ENCODE peak calls at places on chromosomes 6 and 20, in six cellular contexts. J is cardiac fibroblast, I is small intestine, P is EL, B is transverse colon, Y is NCI-H345. X is an unnamed sample.

GRCh38 chr6:170125447-170126300 is 165.2 kb downstream of the DLL1 start:
- DNase-seq in Y (no peak), I (no peak), J (no peak), P (no peak), B (no peak), X (no peak)

GRCh38 chr20:19070036-19070435 is 142.4 kb upstream of the SLC24A3 start:
- DNase-seq in B (no peak), I (no peak), Y (no peak), P (no peak), J (no peak), X (no peak)

GRCh38 chr20:44714701-44715494 is at the start of gene CCN5:
- DNase-seq in J (peak; percentile 81), I (peak; percentile 66), P (peak; percentile 83), B (peak; percentile 87), Y (peak; percentile 12), X (no peak)

GRCh38 chr6:56246544-56246940 is 838 bp downstream of the COL21A1 start:
- DNase-seq in P (no peak), I (no peak), B (no peak), J (peak; percentile 9), Y (peak; percentile 55), X (no peak)

GRCh38 chr6:149212202-149212601 is 105.3 kb upstream of the TAB2 start:
- DNase-seq in B (no peak), J (no peak), P (no peak), I (no peak), Y (no peak), X (no peak)

GRCh38 chr6:14664112-14664592 is 546.6 kb downstream of the CD83 start:
- DNase-seq in B (no peak), Y (no peak), P (no peak), J (no peak), I (peak; percentile 33), X (peak; percentile 1)

GRCh38 chr6:51608932-51609331 is 478.5 kb downstream of the PKHD1 start:
- DNase-seq in P (no peak), Y (no peak), B (no peak), I (no peak), J (no peak), X (no peak)

GRCh38 chr6:40482532-40482931 is 104.6 kb downstream of the LRFN2 start:
- DNase-seq in B (no peak), J (no peak), I (no peak), P (no peak), Y (no peak), X (no peak)

GRCh38 chr6:135358251-135358821 is 139.2 kb downstream of the AHI1 start:
- DNase-seq in Y (no peak), I (no peak), P (peak; percentile 92), B (no peak), J (peak; percentile 98), X (no peak)

GRCh38 chr6:160102399-160102798 is 19.2 kb upstream of the SLC22A1 start:
- DNase-seq in P (no peak), J (no peak), B (no peak), Y (no peak), I (no peak), X (no peak)

GRCh38 chr6:90285611-90286381 is 10.8 kb downstream of the BACH2 start:
- DNase-seq in P (peak; percentile 85), Y (peak; percentile 10), B (peak; percentile 77), I (peak; percentile 40), J (peak; percentile 83), X (peak; percentile 31)

GRCh38 chr20:47748851-47749250 is 36.4 kb downstream of the SULF2 start:
- DNase-seq in J (no peak), P (no peak), Y (peak; percentile 12), I (no peak), B (no peak), X (no peak)

GRCh38 chr6:27143474-27144026 is 104.0 kb upstream of the PRSS16 start:
- DNase-seq in Y (no peak), I (no peak), B (no peak), P (no peak), J (no peak), X (no peak)

GRCh38 chr6:75206338-75207210 is 721 bp upstream of the COL12A1 start:
- DNase-seq in I (no peak), P (no peak), B (no peak), Y (no peak), J (peak; percentile 20), X (no peak)

GRCh38 chr20:54221996-54222890 is 14.4 kb downstream of the PFDN4 start:
- DNase-seq in Y (peak; percentile 69), P (no peak), B (no peak), J (no peak), I (no peak), X (no peak)

GRCh38 chr20:20228351-20228750 is 139.6 kb upstream of the INSM1 start:
- DNase-seq in J (no peak), P (no peak), I (no peak), Y (no peak), B (no peak), X (no peak)